ENCODE peak calls at places on chromosomes 7 and 10, in five cellular contexts. V is AG09309, O is stomach, C is Peyer's patch, A is psoas muscle. Z is an unnamed sample.

GRCh38 chr10:113068178-113068890 is 118.3 kb downstream of the TCF7L2 start:
- DNase-seq in C (no peak), O (no peak), V (no peak), A (no peak), Z (no peak)

GRCh38 chr10:3763852-3764625 is 21.0 kb downstream of the KLF6 start:
- DNase-seq in C (no peak), A (no peak), V (no peak), O (no peak), Z (no peak)

GRCh38 chr10:13972609-13973008 is 358.1 kb downstream of the FRMD4A start:
- DNase-seq in O (no peak), C (no peak), V (no peak), A (no peak), Z (no peak)

GRCh38 chr10:50508315-50509051 is 115.3 kb downstream of the SGMS1 start:
- DNase-seq in V (no peak), O (no peak), C (no peak), A (no peak), Z (peak)

GRCh38 chr10:132322621-132323048 is 9.4 kb upstream of the LRRC27 start:
- DNase-seq in O (no peak), C (no peak), V (peak), A (no peak), Z (no peak)

GRCh38 chr10:12541446-12542067 is 192.2 kb downstream of the CAMK1D start:
- DNase-seq in V (no peak), C (no peak), O (no peak), A (no peak), Z (no peak)

GRCh38 chr10:13803566-13804554 is 217.1 kb downstream of the PRPF18 start:
- DNase-seq in V (no peak), O (no peak), A (no peak), C (no peak), Z (no peak)

GRCh38 chr7:99137418-99138180 is 6.3 kb downstream of the SMURF1 start:
- DNase-seq in O (no peak), C (no peak), V (no peak), A (no peak), Z (no peak)

GRCh38 chr7:47358944-47359588 is 222.8 kb downstream of the TNS3 start:
- DNase-seq in C (no peak), V (no peak), O (no peak), A (no peak), Z (peak)

GRCh38 chr7:90262438-90262837 is 17.5 kb downstream of the CFAP69 start:
- DNase-seq in O (no peak), V (no peak), A (no peak), C (no peak), Z (peak)

GRCh38 chr7:155494551-155494950 is 36.6 kb downstream of the EN2 start:
- DNase-seq in O (no peak), V (no peak), A (no peak), C (no peak), Z (no peak)

GRCh38 chr7:18570890-18571478 is 75.4 kb downstream of the HDAC9 start:
- DNase-seq in C (no peak), A (no peak), O (no peak), V (peak), Z (peak)

GRCh38 chr10:31599626-31600504 is 280.8 kb downstream of the ZEB1 start:
- DNase-seq in C (no peak), O (no peak), V (no peak), A (no peak), Z (no peak)

GRCh38 chr7:34821965-34822558 is 164.0 kb downstream of the NPSR1 start:
- DNase-seq in V (no peak), A (no peak), O (no peak), C (no peak), Z (no peak)

GRCh38 chr7:51602321-51602720 is 285.7 kb upstream of the COBL start:
- DNase-seq in V (no peak), A (no peak), C (no peak), O (no peak), Z (no peak)

GRCh38 chr7:111633878-111634277 is 71.6 kb upstream of the IMMP2L start:
- DNase-seq in C (no peak), V (no peak), O (no peak), A (no peak), Z (no peak)
- H3K4me3 ChIP-seq in C (no peak), V (no peak), O (no peak), A (no peak), Z (no peak)

DNA sequence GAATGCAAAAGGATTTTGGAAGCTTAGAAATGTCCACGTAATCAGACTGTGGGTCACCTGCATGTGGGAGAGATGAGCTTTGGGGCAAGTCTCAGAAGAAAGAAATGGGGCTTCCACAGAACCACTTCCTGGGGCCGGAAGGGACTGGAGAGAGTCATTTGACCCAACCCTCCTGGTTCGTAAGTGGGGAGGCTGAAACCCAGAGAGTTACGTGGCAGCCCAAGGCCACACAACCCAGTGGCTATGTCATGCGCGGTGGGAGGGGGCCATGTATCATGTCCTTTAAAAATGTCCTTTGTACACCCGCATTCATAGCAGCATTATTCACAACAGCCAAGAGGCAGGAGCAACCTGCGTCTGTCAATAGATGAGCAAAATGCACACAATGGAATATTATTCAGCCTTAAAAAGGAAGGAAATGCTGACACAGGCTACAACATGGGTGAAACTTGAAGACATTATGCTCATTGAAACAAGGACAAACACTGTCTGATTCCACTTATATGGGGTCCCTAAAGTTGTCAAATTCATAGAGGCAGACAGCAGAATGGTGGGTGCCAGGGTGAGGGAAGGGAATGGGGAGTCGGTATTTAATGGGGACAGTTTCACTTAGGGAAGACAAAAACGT is 15.1 kb downstream of the CAMK2B start:
- DNase-seq in C (no peak), A (peak), V (no peak), O (peak), Z (no peak)
- H3K4me3 ChIP-seq in C (no peak), A (peak), V (no peak), O (peak), Z (no peak)

GRCh38 chr7:1234794-1235500 is 2.3 kb downstream of the UNCX start:
- DNase-seq in C (no peak), A (no peak), O (no peak), V (no peak), Z (no peak)
- H3K4me3 ChIP-seq in C (no peak), A (no peak), O (no peak), V (no peak), Z (no peak)

DNA sequence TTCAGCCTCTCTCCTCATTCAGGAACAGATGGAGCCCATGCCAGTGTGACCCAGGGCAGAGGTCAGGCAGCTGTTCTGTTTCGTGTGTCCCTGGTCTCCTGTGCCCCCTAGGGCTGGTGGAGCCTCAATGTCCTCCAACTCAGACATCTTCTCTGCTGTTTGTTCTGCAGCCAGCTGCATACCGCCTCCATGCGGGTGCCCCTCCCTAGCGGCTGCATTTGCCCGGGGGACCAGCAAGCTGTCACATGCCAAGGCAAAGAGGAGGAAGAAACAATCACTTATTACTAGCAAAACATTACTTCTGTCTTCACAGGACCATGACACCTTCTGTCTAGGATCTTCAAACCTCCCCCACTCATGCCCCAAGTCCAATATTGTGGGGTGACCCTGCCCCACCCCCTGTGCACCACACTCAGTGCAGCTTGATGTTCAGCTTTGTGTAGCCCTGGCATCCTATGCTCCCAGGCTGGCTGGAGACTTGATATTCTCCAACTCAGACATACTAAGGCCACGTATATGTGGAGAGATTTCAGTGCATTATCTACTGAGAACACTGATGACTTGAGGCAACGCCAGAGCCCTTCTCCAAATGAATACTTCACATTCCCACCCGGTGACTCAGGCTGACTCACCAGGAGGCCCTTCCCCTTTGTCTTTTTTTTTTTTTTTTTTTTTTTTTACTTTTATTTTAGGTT is 188.9 kb downstream of the SKIDA1 start:
- DNase-seq in V (peak), A (no peak), C (no peak), O (no peak), Z (no peak)
- H3K4me3 ChIP-seq in V (no peak), A (no peak), C (no peak), O (no peak), Z (no peak)

GRCh38 chr10:102399217-102400021 is 3.9 kb downstream of the NFKB2 start:
- DNase-seq in A (peak), O (peak), C (peak), V (peak), Z (peak)
- H3K4me3 ChIP-seq in A (peak), O (peak), C (peak), V (peak), Z (peak)

GRCh38 chr10:78476156-78476555 is 442.5 kb downstream of the RPS24 start:
- DNase-seq in A (no peak), C (no peak), V (no peak), O (no peak), Z (no peak)

GRCh38 chr10:78479467-78479866 is 445.8 kb downstream of the RPS24 start:
- DNase-seq in V (no peak), O (no peak), C (no peak), A (no peak), Z (no peak)

GRCh38 chr10:78478919-78479318 is 445.3 kb downstream of the RPS24 start:
- DNase-seq in C (no peak), A (no peak), O (no peak), V (no peak), Z (no peak)

GRCh38 chr10:78481842-78482241 is 448.2 kb downstream of the RPS24 start:
- DNase-seq in A (no peak), V (no peak), C (no peak), O (no peak), Z (no peak)
- H3K4me3 ChIP-seq in A (no peak), V (no peak), C (no peak), O (no peak), Z (no peak)

Z was measured in small intestine.